ENCODE peak calls at places on chromosomes 5 and 9, in five cellular contexts. O, L, I, X and Q are unnamed samples.

GRCh38 chr9:77218612-77219011 is 41.3 kb downstream of the VPS13A start:
- DNase-seq in O (no peak), L (no peak), I (peak; percentile 11), X (no peak), Q (no peak)

GRCh38 chr5:1661831-1662558 is 137.6 kb downstream of the MRPL36 start:
- DNase-seq in O (no peak), L (no peak), I (no peak), X (no peak), Q (peak; percentile 33)

GRCh38 chr5:37954561-37954960 is 114.7 kb upstream of the GDNF start:
- DNase-seq in O (no peak), L (no peak), I (no peak), X (no peak), Q (no peak)

GRCh38 chr5:173835662-173836061 is 52.5 kb upstream of the CPEB4 start:
- DNase-seq in O (no peak), L (no peak), I (no peak), X (no peak), Q (no peak)

GRCh38 chr5:175873090-175873454 is 1.7 kb downstream of the CPLX2 start:
- DNase-seq in O (no peak), L (no peak), I (no peak), X (no peak), Q (no peak)

GRCh38 chr5:143177263-143177994 is 226.1 kb downstream of the NR3C1 start:
- DNase-seq in O (peak; percentile 72), L (no peak), I (peak; percentile 84), X (no peak), Q (no peak)

GRCh38 chr9:3508531-3509374 is 17.0 kb downstream of the RFX3 start:
- DNase-seq in O (no peak), L (no peak), I (no peak), X (no peak), Q (no peak)

GRCh38 chr5:122091942-122092600 is 14.0 kb upstream of the LOX start:
- DNase-seq in O (no peak), L (no peak), I (no peak), X (no peak), Q (no peak)

GRCh38 chr9:104820336-104820735 is 56.4 kb downstream of the NIPSNAP3B start:
- DNase-seq in O (no peak), L (no peak), I (no peak), X (no peak), Q (no peak)

GRCh38 chr5:42680035-42680434 is 76.6 kb upstream of the CCDC152 start:
- DNase-seq in O (no peak), L (no peak), I (no peak), X (no peak), Q (no peak)

GRCh38 chr5:127684722-127685467 is 18.3 kb upstream of the CCDC192 start:
- DNase-seq in O (no peak), L (no peak), I (no peak), X (no peak), Q (no peak)

GRCh38 chr5:119578937-119579336 is 50.4 kb upstream of the FAM170A start:
- DNase-seq in O (no peak), L (no peak), I (peak; percentile 25), X (no peak), Q (peak; percentile 19)

GRCh38 chr9:135890896-135891631 is 16.3 kb downstream of the CAMSAP1 start:
- DNase-seq in O (no peak), L (no peak), I (no peak), X (no peak), Q (no peak)

GRCh38 chr5:112401924-112402323 is 17.2 kb downstream of the EPB41L4A start:
- DNase-seq in O (no peak), L (no peak), I (no peak), X (no peak), Q (no peak)

GRCh38 chr9:22469928-22470544 is 23.4 kb downstream of the DMRTA1 start:
- DNase-seq in O (no peak), L (no peak), I (no peak), X (no peak), Q (no peak)

GRCh38 chr5:137156175-137156574 is 343.0 kb downstream of the SPOCK1 start:
- DNase-seq in O (no peak), L (no peak), I (no peak), X (no peak), Q (no peak)

GRCh38 chr9:72185561-72185960 is 36.3 kb downstream of the GDA start:
- DNase-seq in O (no peak), L (no peak), I (no peak), X (no peak), Q (no peak)

GRCh38 chr9:136762221-136762691 is 2.1 kb downstream of the LCN15 start:
- DNase-seq in O (peak; percentile 43), L (no peak), I (no peak), X (no peak), Q (peak; percentile 56)

GRCh38 chr5:3659907-3660306 is 64.3 kb downstream of the IRX1 start:
- DNase-seq in O (no peak), L (no peak), I (no peak), X (no peak), Q (no peak)

DNA sequence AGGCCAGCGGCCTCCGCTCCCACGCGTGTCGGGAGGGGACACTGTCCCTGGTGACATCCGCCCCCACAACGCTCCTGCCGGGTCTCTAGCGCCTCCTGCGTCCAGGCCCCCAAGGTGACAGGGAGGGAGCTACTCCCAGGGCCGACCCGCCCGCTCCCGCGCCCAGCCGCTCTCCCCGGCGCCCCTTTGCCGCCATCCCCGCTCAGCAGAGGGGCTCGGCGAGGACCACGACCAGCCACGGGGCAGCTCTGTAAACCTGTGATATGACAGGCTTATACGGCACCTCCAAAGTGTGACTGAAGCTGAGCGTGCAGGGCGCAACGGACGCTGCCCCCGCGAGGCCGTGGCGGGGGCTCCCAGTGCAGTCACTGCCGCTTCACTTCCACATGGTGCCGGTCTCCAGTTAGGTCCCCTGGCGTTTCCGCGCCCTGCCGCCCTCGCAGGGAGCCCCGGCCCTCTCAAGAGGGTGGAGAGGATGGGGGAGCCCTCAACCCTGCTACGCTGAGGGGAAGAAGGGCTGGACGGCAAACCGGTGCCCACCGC is 978 bp upstream of the ADCY2 start:
- DNase-seq in O (no peak), L (no peak), I (no peak), X (no peak), Q (peak; percentile 85)
- H3K4me3 ChIP-seq in O (peak overlapping the region; percentile 72), L (no peak overlapping the region), I (no peak overlapping the region), X (no peak overlapping the region), Q (peak overlapping the region; percentile 83)

GRCh38 chr5:76952795-76953536 is at the start of gene CRHBP:
- DNase-seq in O (no peak), L (no peak), I (no peak), X (no peak), Q (peak; percentile 64)
- H3K27me3 ChIP-seq in O (peaks cover 1% of the 10 kb centered on the region), L (no peaks in the 10 kb centered on the region), I (peaks cover 21% of the 10 kb centered on the region), X (peaks cover 4% of the 10 kb centered on the region), Q (peaks cover 36% of the 10 kb centered on the region)

GRCh38 chr9:132639322-132639721 is 30.5 kb downstream of the DDX31 start:
- DNase-seq in O (no peak), L (no peak), I (no peak), X (no peak), Q (no peak)
- H3K36me3 ChIP-seq in O (peaks cover 3% of the 10 kb centered on the region), L (peaks cover 88% of the 10 kb centered on the region), I (peaks cover 46% of the 10 kb centered on the region), X (peaks cover 23% of the 10 kb centered on the region), Q (peaks cover 3% of the 10 kb centered on the region)

DNA sequence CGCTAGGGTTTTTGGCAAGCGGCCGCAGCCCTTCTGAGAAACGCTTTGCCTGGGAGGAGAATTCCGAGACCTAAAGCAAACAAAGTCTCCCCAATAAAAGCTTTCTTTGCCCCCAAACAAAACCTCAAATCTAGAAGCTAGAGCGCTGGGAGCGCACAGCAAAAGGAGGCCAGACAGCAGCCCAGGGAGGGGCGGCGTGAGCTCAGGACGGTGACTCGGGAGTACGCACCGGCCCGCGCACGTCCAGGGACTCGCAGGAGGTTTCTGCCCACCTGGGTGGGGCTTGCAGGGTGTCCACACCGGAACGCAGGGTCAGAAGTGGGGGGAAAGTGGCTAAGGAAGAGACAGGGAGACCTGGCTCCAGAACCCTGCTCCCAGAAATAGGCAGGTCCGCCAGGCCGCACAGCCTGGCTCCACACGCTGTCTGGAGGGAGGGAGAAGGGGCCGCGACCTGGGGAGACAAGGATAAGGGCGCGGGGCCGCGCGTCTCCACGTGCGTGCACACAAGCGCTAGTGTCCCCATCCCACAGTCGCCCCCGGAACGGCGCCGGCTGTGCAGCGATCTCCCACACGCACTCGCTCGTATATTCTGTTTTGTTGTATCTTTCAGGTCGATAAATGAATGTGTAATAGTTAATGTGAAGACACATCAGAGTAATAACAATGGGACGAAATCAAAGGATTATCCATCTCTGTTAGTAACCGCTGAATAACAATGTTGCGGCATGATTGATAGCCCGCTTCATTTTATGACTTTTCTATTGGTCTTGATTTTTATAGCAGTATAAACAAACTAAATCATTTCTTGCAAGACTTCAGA is 2.3 kb upstream of the OTP start:
- DNase-seq in O (no peak), L (no peak), I (no peak), X (no peak), Q (peak; percentile 72)
- H3K4me3 ChIP-seq in O (no peak overlapping the region), L (no peak overlapping the region), I (no peak overlapping the region), X (no peak overlapping the region), Q (no peak overlapping the region)

GRCh38 chr5:88142801-88143692 is 125.6 kb downstream of the TMEM161B start:
- DNase-seq in O (peak; percentile 53), L (no peak), I (no peak), X (no peak), Q (peak; percentile 25)
- H3K27me3 ChIP-seq in O (no peaks in the 10 kb centered on the region), L (peaks cover 17% of the 10 kb centered on the region), I (no peaks in the 10 kb centered on the region), X (peaks cover 43% of the 10 kb centered on the region), Q (peaks cover 53% of the 10 kb centered on the region)

GRCh38 chr5:135333737-135334515 is 65.1 kb downstream of the MACROH2A1 start:
- DNase-seq in O (no peak), L (no peak), I (no peak), X (no peak), Q (no peak)
- H3K36me3 ChIP-seq in O (peaks cover 4% of the 10 kb centered on the region), L (peaks cover 55% of the 10 kb centered on the region), I (peaks cover 77% of the 10 kb centered on the region), X (peaks cover 13% of the 10 kb centered on the region), Q (no peaks in the 10 kb centered on the region)